ENCODE peak calls at places on chromosomes 6 and 20, in six cellular contexts. D, V, M, L, I and N are unnamed samples.

GRCh38 chr20:58092871-58093270 is 135.6 kb downstream of the ANKRD60 start:
- DNase-seq in D (no peak), V (no peak), M (no peak), L (no peak), I (no peak), N (no peak)

GRCh38 chr6:47168176-47168575 is 126.0 kb upstream of the ADGRF1 start:
- DNase-seq in D (peak; percentile 76), V (no peak), M (peak; percentile 98), L (no peak), I (no peak), N (peak; percentile 82)

GRCh38 chr6:169864148-169865030 is 113.0 kb downstream of the ERMARD start:
- DNase-seq in D (no peak), V (peak; percentile 83), M (no peak), L (peak; percentile 73), I (no peak), N (no peak)

GRCh38 chr6:133241088-133241900 is at the start of gene EYA4:
- DNase-seq in D (no peak), V (no peak), M (peak; percentile 74), L (no peak), I (peak; percentile 73), N (peak; percentile 13)

GRCh38 chr6:44269168-44269920 is 906 bp upstream of the TMEM151B start:
- DNase-seq in D (no peak), V (no peak), M (no peak), L (no peak), I (no peak), N (no peak)

GRCh38 chr6:135493218-135493961 is 4.2 kb downstream of the AHI1 start:
- DNase-seq in D (no peak), V (no peak), M (peak; percentile 35), L (no peak), I (no peak), N (no peak)

GRCh38 chr6:7401103-7401502 is 11.5 kb downstream of the RIOK1 start:
- DNase-seq in D (no peak), V (no peak), M (peak; percentile 25), L (no peak), I (no peak), N (no peak)

GRCh38 chr6:17881085-17881883 is 106.2 kb downstream of the KIF13A start:
- DNase-seq in D (no peak), V (no peak), M (no peak), L (no peak), I (no peak), N (no peak)

GRCh38 chr6:100186552-100186951 is 192.5 kb upstream of the MCHR2 start:
- DNase-seq in D (no peak), V (no peak), M (peak; percentile 48), L (peak; percentile 41), I (no peak), N (no peak)

GRCh38 chr6:79065232-79065631 is 12.8 kb downstream of the PHIP start:
- DNase-seq in D (no peak), V (no peak), M (no peak), L (no peak), I (no peak), N (peak; percentile 8)

GRCh38 chr20:63433756-63434531 is 38.5 kb downstream of the KCNQ2 start:
- DNase-seq in D (no peak), V (peak; percentile 40), M (no peak), L (no peak), I (no peak), N (peak; percentile 7)

GRCh38 chr6:138818496-138819194 is 22.8 kb downstream of the ECT2L start:
- DNase-seq in D (no peak), V (no peak), M (no peak), L (no peak), I (no peak), N (no peak)

GRCh38 chr20:53934421-53935352 is 135.7 kb downstream of the BCAS1 start:
- DNase-seq in D (no peak), V (no peak), M (peak; percentile 84), L (no peak), I (no peak), N (peak; percentile 41)